ENCODE peak calls at places on chromosomes 2 and 18, in nine cellular contexts. N is DMS153; O is mucosa of gallbladder; C is stimulated activated CD8-positive, alpha-beta memory T cell treated with anti-CD3 and anti-CD28 coated beads, Interleukin-4, amount 100 ng/mL, for 4 hours; P is activated naive CD4-positive, alpha-beta T cell treated with anti-CD3 and anti-CD28 coated beads, Interleukin-2, amount 10 ng/mL, durations not matched to agents 7 days and 5 days; T is ovary; D is HAP-1; Z is esophagus squamous epithelium; M is RKO. L is an unnamed sample.

GRCh38 chr2:157271590-157272203 is 14.2 kb downstream of the GALNT5 start:
- DNase-seq in N (no peak), O (no peak), C (no peak), P (no peak), T (no peak), D (no peak), Z (no peak), M (no peak), L (no peak)

GRCh38 chr2:39648574-39648973 is 17.1 kb upstream of the TMEM178A start:
- DNase-seq in N (no peak), O (no peak), C (no peak), P (no peak), T (no peak), D (no peak), Z (no peak), M (no peak), L (no peak)

GRCh38 chr2:216572582-216573578 is 60.3 kb upstream of the IGFBP2 start:
- DNase-seq in N (no peak), O (peak; percentile 60), C (no peak), P (no peak), T (peak; percentile 74), D (no peak), Z (no peak), M (no peak), L (no peak)

GRCh38 chr2:109238580-109238979 is 109.6 kb downstream of the SH3RF3 start:
- DNase-seq in N (no peak), O (peak; percentile 61), C (no peak), P (peak; percentile 72), T (no peak), D (no peak), Z (peak; percentile 13), M (no peak), L (peak; percentile 72)

GRCh38 chr2:105038383-105039061 is 653 bp downstream of the MRPS9 start:
- DNase-seq in N (no peak), O (no peak), C (no peak), P (no peak), T (no peak), D (peak; percentile 9), Z (no peak), M (peak; percentile 24), L (no peak)

GRCh38 chr2:72980535-72981217 is 63.4 kb downstream of the EMX1 start:
- DNase-seq in N (no peak), O (no peak), C (no peak), P (no peak), T (no peak), D (no peak), Z (no peak), M (no peak), L (peak; percentile 28)

GRCh38 chr2:159615187-159615935 is 987 bp downstream of the BAZ2B start:
- DNase-seq in N (peak; percentile 83), O (peak; percentile 91), C (no peak), P (peak; percentile 48), T (peak; percentile 92), D (peak; percentile 80), Z (peak; percentile 31), M (peak; percentile 95), L (peak; percentile 80)

GRCh38 chr2:175597286-175597685 is 404.8 kb downstream of the LNPK start:
- DNase-seq in N (no peak), O (no peak), C (no peak), P (no peak), T (no peak), D (peak; percentile 80), Z (no peak), M (no peak), L (no peak)

GRCh38 chr2:174223359-174223758 is 25.0 kb downstream of the OLA1 start:
- DNase-seq in N (no peak), O (no peak), C (no peak), P (no peak), T (no peak), D (no peak), Z (no peak), M (no peak), L (no peak)

GRCh38 chr2:204544961-204545860 is at the start of gene PARD3B:
- DNase-seq in N (peak; percentile 71), O (peak; percentile 37), C (no peak), P (peak; percentile 48), T (peak; percentile 65), D (peak; percentile 36), Z (no peak), M (peak; percentile 62), L (peak; percentile 33)

GRCh38 chr2:216075510-216076485 is 5.8 kb downstream of the PECR start:
- DNase-seq in N (no peak), O (no peak), C (no peak), P (no peak), T (no peak), D (no peak), Z (no peak), M (no peak), L (no peak)

GRCh38 chr2:190469770-190470169 is 61.6 kb downstream of the MFSD6 start:
- DNase-seq in N (peak; percentile 98), O (peak; percentile 67), C (no peak), P (no peak), T (no peak), D (no peak), Z (no peak), M (peak; percentile 23), L (peak; percentile 76)

GRCh38 chr2:170238776-170239175 is 60.8 kb downstream of the MYO3B start:
- DNase-seq in N (no peak), O (no peak), C (no peak), P (no peak), T (no peak), D (no peak), Z (no peak), M (peak; percentile 16), L (no peak)

GRCh38 chr18:35376742-35377695 is at the start of gene ZNF396:
- DNase-seq in N (peak; percentile 49), O (peak; percentile 80), C (peak; percentile 30), P (peak; percentile 82), T (peak; percentile 77), D (peak; percentile 44), Z (peak; percentile 5), M (peak; percentile 55), L (peak; percentile 48)

GRCh38 chr2:159617651-159618050 is 1.3 kb upstream of the BAZ2B start:
- DNase-seq in N (peak; percentile 67), O (peak; percentile 27), C (no peak), P (no peak), T (no peak), D (peak; percentile 92), Z (no peak), M (no peak), L (no peak)

GRCh38 chr2:96764253-96764637 is 3.5 kb downstream of the CNNM4 start:
- DNase-seq in N (no peak), O (no peak), C (no peak), P (no peak), T (no peak), D (no peak), Z (no peak), M (peak; percentile 21), L (no peak)

GRCh38 chr18:34261865-34262780 is 37.4 kb upstream of the NOL4 start:
- DNase-seq in N (no peak), O (no peak), C (no peak), P (no peak), T (no peak), D (no peak), Z (no peak), M (no peak), L (no peak)

GRCh38 chr2:150234787-150235512 is 252.5 kb downstream of the RND3 start:
- DNase-seq in N (no peak), O (no peak), C (no peak), P (no peak), T (no peak), D (no peak), Z (no peak), M (no peak), L (no peak)

GRCh38 chr2:169301596-169302330 is 60.6 kb downstream of the LRP2 start:
- DNase-seq in N (no peak), O (no peak), C (no peak), P (no peak), T (no peak), D (peak; percentile 58), Z (no peak), M (no peak), L (no peak)

GRCh38 chr2:85269959-85270358 is 57.8 kb downstream of the TGOLN2 start:
- DNase-seq in N (no peak), O (peak; percentile 51), C (no peak), P (no peak), T (no peak), D (no peak), Z (no peak), M (no peak), L (no peak)

GRCh38 chr2:5695641-5696350 is 3.6 kb downstream of the SOX11 start:
- DNase-seq in N (peak; percentile 19), O (no peak), C (no peak), P (no peak), T (no peak), D (no peak), Z (no peak), M (no peak), L (no peak)

GRCh38 chr2:74227646-74228045 is 29.2 kb downstream of the MTHFD2 start:
- DNase-seq in N (no peak), O (no peak), C (no peak), P (no peak), T (no peak), D (no peak), Z (no peak), M (no peak), L (no peak)

GRCh38 chr2:1656961-1657841 is 87.1 kb downstream of the PXDN start:
- DNase-seq in N (no peak), O (no peak), C (no peak), P (no peak), T (no peak), D (no peak), Z (no peak), M (no peak), L (no peak)

GRCh38 chr2:86372641-86373502 is 35.4 kb upstream of the REEP1 start:
- DNase-seq in N (no peak), O (peak; percentile 54), C (no peak), P (no peak), T (no peak), D (peak; percentile 64), Z (no peak), M (peak; percentile 48), L (peak; percentile 48)

GRCh38 chr18:11154369-11154982 is 5.1 kb upstream of the PIEZO2 start:
- DNase-seq in N (no peak), O (no peak), C (no peak), P (no peak), T (no peak), D (peak; percentile 3), Z (no peak), M (peak; percentile 71), L (peak; percentile 40)

GRCh38 chr18:54250846-54251251 is 18.5 kb upstream of the POLI start:
- DNase-seq in N (no peak), O (no peak), C (no peak), P (no peak), T (no peak), D (no peak), Z (no peak), M (no peak), L (no peak)